ENCODE peak calls at places on chromosome 11, in eight cellular contexts. One of them, this sample, is unnamed.

GRCh38 chr11:1457856-1458255 is 28.7 kb downstream of the MOB2 start:
- DNase-seq in HFFc6: no peak
- DNase-seq in PC-9: no peak
- DNase-seq in kidney: no peak
- DNase-seq in right lobe of liver: no peak
- DNase-seq in colonic mucosa: no peak
- DNase-seq in upper lobe of right lung: no peak
- DNase-seq in A673: no peak
- DNase-seq in this sample: no peak

GRCh38 chr11:61111786-61112517 is 9.7 kb downstream of the CD5 start:
- DNase-seq in PC-9: no peak
- DNase-seq in upper lobe of right lung: no peak
- DNase-seq in right lobe of liver: no peak
- DNase-seq in HFFc6: no peak
- DNase-seq in kidney: no peak
- DNase-seq in A673: no peak
- DNase-seq in colonic mucosa: no peak
- DNase-seq in this sample: no peak

GRCh38 chr11:67387074-67387473 is 4.7 kb upstream of the RAD9A start:
- DNase-seq in HFFc6: no peak
- DNase-seq in kidney: no peak
- DNase-seq in A673: no peak
- DNase-seq in right lobe of liver: no peak
- DNase-seq in colonic mucosa: no peak
- DNase-seq in upper lobe of right lung: no peak
- DNase-seq in PC-9: no peak
- DNase-seq in this sample: no peak

GRCh38 chr11:5626191-5626590 is 1.4 kb downstream of the TRIM34 start:
- DNase-seq in right lobe of liver: no peak
- DNase-seq in HFFc6: peak
- DNase-seq in colonic mucosa: no peak
- DNase-seq in PC-9: no peak
- DNase-seq in A673: no peak
- DNase-seq in upper lobe of right lung: no peak
- DNase-seq in kidney: no peak
- DNase-seq in this sample: peak

GRCh38 chr11:96254087-96254486 is 88.9 kb downstream of the MAML2 start:
- DNase-seq in kidney: no peak
- DNase-seq in PC-9: no peak
- DNase-seq in right lobe of liver: no peak
- DNase-seq in colonic mucosa: no peak
- DNase-seq in upper lobe of right lung: no peak
- DNase-seq in A673: peak
- DNase-seq in HFFc6: no peak
- DNase-seq in this sample: peak

GRCh38 chr11:8228206-8228605 is 35.5 kb downstream of the LMO1 start:
- DNase-seq in PC-9: no peak
- DNase-seq in kidney: no peak
- DNase-seq in colonic mucosa: no peak
- DNase-seq in right lobe of liver: no peak
- DNase-seq in HFFc6: no peak
- DNase-seq in upper lobe of right lung: peak
- DNase-seq in A673: no peak
- DNase-seq in this sample: no peak

GRCh38 chr11:74024630-74025029 is 15.7 kb upstream of the UCP3 start:
- DNase-seq in kidney: no peak
- DNase-seq in upper lobe of right lung: no peak
- DNase-seq in A673: no peak
- DNase-seq in PC-9: no peak
- DNase-seq in colonic mucosa: peak
- DNase-seq in right lobe of liver: no peak
- DNase-seq in HFFc6: peak
- DNase-seq in this sample: peak

GRCh38 chr11:123373754-123374621 is 56.1 kb upstream of the GRAMD1B start:
- DNase-seq in A673: no peak
- DNase-seq in colonic mucosa: no peak
- DNase-seq in PC-9: no peak
- DNase-seq in right lobe of liver: no peak
- DNase-seq in upper lobe of right lung: no peak
- DNase-seq in HFFc6: no peak
- DNase-seq in kidney: no peak
- DNase-seq in this sample: no peak

GRCh38 chr11:116731821-116732739 is 40.7 kb downstream of the BUD13 start:
- DNase-seq in A673: no peak
- DNase-seq in kidney: no peak
- DNase-seq in HFFc6: no peak
- DNase-seq in right lobe of liver: no peak
- DNase-seq in PC-9: no peak
- DNase-seq in upper lobe of right lung: peak
- DNase-seq in colonic mucosa: no peak
- DNase-seq in this sample: no peak

GRCh38 chr11:116733959-116734517 is 38.7 kb downstream of the BUD13 start:
- DNase-seq in upper lobe of right lung: no peak
- DNase-seq in kidney: no peak
- DNase-seq in colonic mucosa: no peak
- DNase-seq in PC-9: no peak
- DNase-seq in A673: no peak
- DNase-seq in HFFc6: no peak
- DNase-seq in right lobe of liver: no peak
- DNase-seq in this sample: no peak

GRCh38 chr11:116731097-116731761 is 41.6 kb downstream of the BUD13 start:
- DNase-seq in colonic mucosa: no peak
- DNase-seq in kidney: no peak
- DNase-seq in A673: no peak
- DNase-seq in upper lobe of right lung: peak
- DNase-seq in HFFc6: no peak
- DNase-seq in right lobe of liver: peak
- DNase-seq in PC-9: peak
- DNase-seq in this sample: no peak

GRCh38 chr11:116733386-116733755 is 39.4 kb downstream of the BUD13 start:
- DNase-seq in colonic mucosa: no peak
- DNase-seq in PC-9: no peak
- DNase-seq in kidney: no peak
- DNase-seq in upper lobe of right lung: no peak
- DNase-seq in HFFc6: no peak
- DNase-seq in A673: no peak
- DNase-seq in right lobe of liver: no peak
- DNase-seq in this sample: no peak

DNA sequence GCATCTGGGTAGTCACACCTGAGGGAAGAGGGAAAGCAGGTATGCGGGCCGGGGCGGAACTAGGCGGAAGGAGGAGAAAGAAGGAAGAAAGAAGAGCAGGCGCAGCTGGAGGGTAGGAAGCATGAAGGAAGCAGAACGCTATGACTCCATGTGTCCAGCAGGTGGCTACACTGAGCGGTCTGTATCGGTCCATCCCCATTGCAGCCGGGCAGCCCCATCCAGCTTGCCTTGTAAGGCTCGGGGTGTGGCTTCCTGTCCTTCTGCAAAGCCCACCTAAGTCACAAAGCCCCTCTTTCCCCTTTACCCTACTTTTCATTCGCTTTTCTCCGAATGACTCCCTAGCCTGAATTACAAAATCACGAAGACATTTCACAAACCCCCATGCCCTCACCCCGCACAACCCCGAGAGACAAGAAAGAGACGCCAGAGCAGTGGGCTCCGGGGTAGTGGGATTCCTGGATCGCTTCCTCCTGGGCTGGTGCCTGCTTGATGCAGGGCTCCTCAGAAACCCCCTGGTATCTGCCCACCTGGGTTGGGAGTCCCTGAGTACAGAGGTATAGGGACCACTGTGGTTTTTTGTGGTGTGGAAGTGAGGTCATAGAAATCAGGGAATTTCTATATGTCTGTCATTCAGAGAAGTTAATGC is 39.9 kb downstream of the BUD13 start:
- DNase-seq in A673: peak
- DNase-seq in kidney: no peak
- DNase-seq in right lobe of liver: peak
- DNase-seq in upper lobe of right lung: peak
- DNase-seq in HFFc6: peak
- DNase-seq in colonic mucosa: peak
- DNase-seq in PC-9: peak
- DNase-seq in this sample: peak
- TF ChIP-seq CTCF in A673: peak
- TF ChIP-seq CTCF in kidney: peak
- TF ChIP-seq CTCF in right lobe of liver: peak
- TF ChIP-seq CTCF in upper lobe of right lung: peak
- TF ChIP-seq CTCF in HFFc6: peak
- TF ChIP-seq CTCF in colonic mucosa: peak
- TF ChIP-seq CTCF in PC-9: peak
- TF ChIP-seq CTCF in this sample: peak

GRCh38 chr11:119478711-119479285 is 55.8 kb upstream of the THY1 start:
- DNase-seq in right lobe of liver: peak
- DNase-seq in HFFc6: no peak
- DNase-seq in kidney: no peak
- DNase-seq in colonic mucosa: no peak
- DNase-seq in A673: peak
- DNase-seq in upper lobe of right lung: no peak
- DNase-seq in PC-9: no peak
- DNase-seq in this sample: no peak

GRCh38 chr11:119481021-119481666 is 58.2 kb upstream of the THY1 start:
- DNase-seq in upper lobe of right lung: peak
- DNase-seq in right lobe of liver: peak
- DNase-seq in PC-9: peak
- DNase-seq in colonic mucosa: peak
- DNase-seq in kidney: peak
- DNase-seq in HFFc6: peak
- DNase-seq in A673: peak
- DNase-seq in this sample: peak

GRCh38 chr11:119481667-119482400 is 58.9 kb upstream of the THY1 start:
- DNase-seq in colonic mucosa: no peak
- DNase-seq in PC-9: no peak
- DNase-seq in A673: no peak
- DNase-seq in right lobe of liver: peak
- DNase-seq in HFFc6: no peak
- DNase-seq in kidney: no peak
- DNase-seq in upper lobe of right lung: no peak
- DNase-seq in this sample: no peak

GRCh38 chr11:119480375-119481020 is 57.5 kb upstream of the THY1 start:
- DNase-seq in colonic mucosa: no peak
- DNase-seq in right lobe of liver: peak
- DNase-seq in kidney: peak
- DNase-seq in PC-9: no peak
- DNase-seq in upper lobe of right lung: no peak
- DNase-seq in A673: no peak
- DNase-seq in HFFc6: no peak
- DNase-seq in this sample: no peak

GRCh38 chr11:119479685-119480275 is 56.8 kb upstream of the THY1 start:
- DNase-seq in A673: peak
- DNase-seq in kidney: peak
- DNase-seq in colonic mucosa: no peak
- DNase-seq in PC-9: peak
- DNase-seq in upper lobe of right lung: no peak
- DNase-seq in HFFc6: peak
- DNase-seq in right lobe of liver: no peak
- DNase-seq in this sample: peak
- TF ChIP-seq CTCF in A673: peak
- TF ChIP-seq CTCF in kidney: peak
- TF ChIP-seq CTCF in colonic mucosa: no peak
- TF ChIP-seq CTCF in PC-9: peak
- TF ChIP-seq CTCF in upper lobe of right lung: peak
- TF ChIP-seq CTCF in HFFc6: peak
- TF ChIP-seq CTCF in right lobe of liver: no peak
- TF ChIP-seq CTCF in this sample: peak

GRCh38 chr11:12156301-12157140 is 46.1 kb downstream of the MICAL2 start:
- DNase-seq in upper lobe of right lung: no peak
- DNase-seq in HFFc6: no peak
- DNase-seq in right lobe of liver: no peak
- DNase-seq in colonic mucosa: no peak
- DNase-seq in PC-9: no peak
- DNase-seq in kidney: no peak
- DNase-seq in A673: no peak
- DNase-seq in this sample: no peak

GRCh38 chr11:12155696-12156095 is 45.3 kb downstream of the MICAL2 start:
- DNase-seq in colonic mucosa: no peak
- DNase-seq in right lobe of liver: no peak
- DNase-seq in A673: no peak
- DNase-seq in HFFc6: no peak
- DNase-seq in upper lobe of right lung: no peak
- DNase-seq in kidney: no peak
- DNase-seq in PC-9: no peak
- DNase-seq in this sample: no peak

GRCh38 chr11:12158926-12159325 is 48.5 kb downstream of the MICAL2 start:
- DNase-seq in kidney: no peak
- DNase-seq in upper lobe of right lung: no peak
- DNase-seq in colonic mucosa: no peak
- DNase-seq in HFFc6: no peak
- DNase-seq in right lobe of liver: no peak
- DNase-seq in A673: no peak
- DNase-seq in PC-9: no peak
- DNase-seq in this sample: no peak

GRCh38 chr11:12154871-12155668 is 44.7 kb downstream of the MICAL2 start:
- DNase-seq in A673: no peak
- DNase-seq in PC-9: no peak
- DNase-seq in right lobe of liver: no peak
- DNase-seq in upper lobe of right lung: no peak
- DNase-seq in colonic mucosa: no peak
- DNase-seq in kidney: no peak
- DNase-seq in HFFc6: no peak
- DNase-seq in this sample: no peak

DNA sequence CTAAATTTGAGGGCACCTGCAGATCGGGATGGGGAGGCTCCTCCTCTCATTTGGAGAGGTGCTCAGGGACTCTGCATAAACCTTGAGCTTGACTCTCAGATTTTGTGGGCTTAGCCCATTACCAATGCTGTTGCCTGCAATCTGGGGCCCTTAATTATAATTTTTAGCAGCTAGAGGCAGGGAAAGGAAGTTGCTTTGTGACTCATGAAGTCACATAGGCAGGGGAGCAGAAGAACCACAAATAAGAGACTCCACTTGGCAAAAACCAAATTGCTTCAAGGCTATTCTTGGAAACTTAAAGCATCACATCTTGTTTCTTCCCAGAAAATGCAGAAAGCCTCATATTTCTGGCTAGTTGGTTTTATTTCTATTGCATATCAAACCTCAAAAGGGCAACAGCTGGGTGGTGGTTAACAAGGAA is 46.9 kb downstream of the MICAL2 start:
- DNase-seq in right lobe of liver: no peak
- DNase-seq in A673: no peak
- DNase-seq in kidney: no peak
- DNase-seq in HFFc6: peak
- DNase-seq in colonic mucosa: no peak
- DNase-seq in PC-9: no peak
- DNase-seq in upper lobe of right lung: no peak
- DNase-seq in this sample: peak
- TF ChIP-seq CTCF in right lobe of liver: no peak
- TF ChIP-seq CTCF in A673: no peak
- TF ChIP-seq CTCF in kidney: no peak
- TF ChIP-seq CTCF in HFFc6: no peak
- TF ChIP-seq CTCF in colonic mucosa: no peak
- TF ChIP-seq CTCF in PC-9: no peak
- TF ChIP-seq CTCF in upper lobe of right lung: no peak
- TF ChIP-seq CTCF in this sample: no peak

DNA sequence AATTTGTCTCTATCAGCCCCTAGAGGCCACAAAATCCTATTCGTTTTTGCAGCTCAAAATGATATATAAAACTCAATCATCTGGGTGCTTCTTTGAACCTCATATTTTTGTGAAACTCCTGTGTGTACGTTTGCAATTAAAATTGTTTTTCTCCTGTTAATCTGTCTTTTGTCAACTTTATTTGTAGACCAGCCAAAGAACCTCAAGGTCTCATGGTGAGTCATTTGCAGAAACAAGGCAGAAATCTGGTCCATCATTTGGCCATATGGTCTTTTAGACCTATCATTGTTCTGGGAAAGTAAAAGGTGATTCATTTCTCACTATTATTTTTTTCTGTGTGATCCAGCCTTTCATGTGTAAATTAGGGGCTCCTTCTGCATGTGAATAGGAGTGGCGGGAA is 399.2 kb upstream of the DDI1 start:
- DNase-seq in PC-9: no peak
- DNase-seq in HFFc6: peak
- DNase-seq in right lobe of liver: no peak
- DNase-seq in kidney: no peak
- DNase-seq in A673: no peak
- DNase-seq in upper lobe of right lung: no peak
- DNase-seq in colonic mucosa: no peak
- DNase-seq in this sample: peak
- TF ChIP-seq CTCF in PC-9: no peak
- TF ChIP-seq CTCF in HFFc6: peak
- TF ChIP-seq CTCF in right lobe of liver: no peak
- TF ChIP-seq CTCF in kidney: no peak
- TF ChIP-seq CTCF in A673: no peak
- TF ChIP-seq CTCF in upper lobe of right lung: no peak
- TF ChIP-seq CTCF in colonic mucosa: no peak
- TF ChIP-seq CTCF in this sample: peak

This sample was measured in fibroblast of mammary gland.